ENCODE peak calls at places on chromosomes 1 and 21, in six cellular contexts. G, V, N, W, J and A are unnamed samples. For H3K4me1, the result is how much of the 10 kb centered on the place peaks cover.

GRCh38 chr21:29904359-29905282 is 35.2 kb downstream of the GRIK1 start:
- DNase-seq in G (no peak), V (no peak), N (no peak), W (no peak), J (no peak), A (peak)

GRCh38 chr1:201656670-201657032 is 117.7 kb downstream of the NAV1 start:
- DNase-seq in G (no peak), V (no peak), N (no peak), W (no peak), J (no peak), A (peak)

GRCh38 chr1:241847540-241847795 is 536 bp upstream of the EXO1 start:
- DNase-seq in G (no peak), V (no peak), N (no peak), W (no peak), J (no peak), A (no peak)

GRCh38 chr1:3543076-3544049 is 67.9 kb downstream of the MEGF6 start:
- DNase-seq in G (peak), V (no peak), N (no peak), W (no peak), J (peak), A (no peak)

GRCh38 chr1:195005338-195005737 is 1602.9 kb downstream of the KCNT2 start:
- DNase-seq in G (no peak), V (no peak), N (no peak), W (no peak), J (no peak), A (no peak)

GRCh38 chr1:219066631-219067349 is 106.9 kb upstream of the LYPLAL1 start:
- DNase-seq in G (no peak), V (no peak), N (no peak), W (no peak), J (peak), A (peak)

GRCh38 chr21:15063081-15063820 is 1.5 kb downstream of the NRIP1 start:
- DNase-seq in G (peak), V (no peak), N (no peak), W (no peak), J (peak), A (no peak)

GRCh38 chr1:228015276-228016180 is 8.7 kb downstream of the WNT3A start:
- DNase-seq in G (no peak), V (no peak), N (no peak), W (peak), J (no peak), A (no peak)

GRCh38 chr1:29113407-29114117 is 10.1 kb downstream of the TMEM200B start:
- DNase-seq in G (no peak), V (no peak), N (no peak), W (no peak), J (no peak), A (no peak)

GRCh38 chr1:53410100-53410541 is 49.1 kb upstream of the DMRTB1 start:
- DNase-seq in G (no peak), V (no peak), N (peak), W (no peak), J (no peak), A (peak)

GRCh38 chr1:58783090-58783992 is 506 bp downstream of the JUN start:
- DNase-seq in G (peak), V (peak), N (peak), W (peak), J (peak), A (peak)

GRCh38 chr1:197783510-197783948 is 8.2 kb upstream of the DENND1B start:
- DNase-seq in G (no peak), V (no peak), N (no peak), W (no peak), J (peak), A (no peak)

GRCh38 chr21:25568230-25568629 is 39.1 kb downstream of the MRPL39 start:
- DNase-seq in G (peak), V (peak), N (no peak), W (no peak), J (peak), A (peak)

GRCh38 chr21:34027727-34028461 is 45.5 kb upstream of the MRPS6 start:
- DNase-seq in G (no peak), V (no peak), N (no peak), W (no peak), J (no peak), A (peak)

GRCh38 chr1:232486454-232487202 is 143.3 kb downstream of the SIPA1L2 start:
- DNase-seq in G (no peak), V (no peak), N (no peak), W (no peak), J (no peak), A (no peak)

GRCh38 chr1:11729498-11730428 is 6.2 kb upstream of the AGTRAP start:
- DNase-seq in G (no peak), V (no peak), N (no peak), W (no peak), J (no peak), A (no peak)

GRCh38 chr21:16193758-16194606 is 464.2 kb downstream of the USP25 start:
- DNase-seq in G (peak), V (peak), N (no peak), W (no peak), J (peak), A (no peak)

GRCh38 chr21:38439957-38440356 is 58.3 kb downstream of the ERG start:
- DNase-seq in G (no peak), V (no peak), N (no peak), W (no peak), J (no peak), A (no peak)

GRCh38 chr1:54398963-54399528 is 7.1 kb downstream of the SSBP3 start:
- DNase-seq in G (no peak), V (no peak), N (no peak), W (no peak), J (no peak), A (no peak)

GRCh38 chr1:109765896-109766615 is 2.3 kb upstream of the EPS8L3 start:
- DNase-seq in G (no peak), V (peak), N (no peak), W (peak), J (no peak), A (no peak)

GRCh38 chr1:243495442-243496172 is 239.8 kb downstream of the SDCCAG8 start:
- DNase-seq in G (no peak), V (no peak), N (no peak), W (no peak), J (no peak), A (peak)

GRCh38 chr1:198535631-198536030 is 4.8 kb downstream of the ATP6V1G3 start:
- DNase-seq in G (no peak), V (no peak), N (no peak), W (no peak), J (no peak), A (no peak)

GRCh38 chr1:218259800-218260199 is 25.3 kb upstream of the RRP15 start:
- DNase-seq in G (peak), V (no peak), N (no peak), W (no peak), J (peak), A (peak)

GRCh38 chr1:6694126-6694713 is 7.4 kb downstream of the DNAJC11 start:
- DNase-seq in G (no peak), V (no peak), N (no peak), W (no peak), J (no peak), A (no peak)

GRCh38 chr1:117680316-117681002 is 74.6 kb downstream of the TENT5C start:
- DNase-seq in G (no peak), V (no peak), N (no peak), W (no peak), J (no peak), A (no peak)

DNA sequence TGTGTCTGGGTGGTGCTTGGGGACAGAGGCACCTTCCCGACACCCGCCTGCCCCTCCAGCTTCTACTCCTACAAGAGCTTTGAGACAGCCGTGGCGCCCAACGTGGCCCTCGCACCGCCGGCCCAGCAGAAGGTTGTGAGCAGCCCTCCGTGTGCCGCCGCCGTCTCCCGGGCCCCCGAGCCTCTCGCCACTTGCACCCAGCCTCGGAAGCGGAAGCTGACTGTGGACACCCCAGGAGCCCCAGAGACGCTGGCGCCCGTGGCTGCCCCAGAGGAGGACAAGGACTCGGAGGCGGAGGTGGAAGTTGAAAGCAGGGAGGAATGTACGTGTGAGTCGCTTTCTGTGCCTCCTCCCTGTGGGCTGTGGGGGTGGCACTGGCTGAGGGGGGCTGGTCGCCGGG is 75.7 kb downstream of the SKI start:
- DNase-seq in G (no peak), V (no peak), N (no peak), W (no peak), J (no peak), A (no peak)
- H3K4me1 ChIP-seq in G (under half), V (under half), N (under half), W (under half), J (under half), A (half or more)

GRCh38 chr1:40161888-40162397 is 756 bp downstream of the RLF start:
- DNase-seq in G (no peak), V (no peak), N (no peak), W (no peak), J (peak), A (peak)
- TF ChIP-seq CTCF in G (no peak), V (no peak), N (no peak), W (no peak), J (peak), A (no peak)

GRCh38 chr1:204431310-204432184 is 19.9 kb upstream of the PPP1R15B start:
- DNase-seq in G (peak), V (peak), N (peak), W (peak), J (peak), A (peak)
- H3K4me3 ChIP-seq in G (no peak), V (no peak), N (no peak), W (no peak), J (no peak), A (no peak)

GRCh38 chr1:85490270-85490669 is 25.3 kb upstream of the DDAH1 start:
- DNase-seq in G (no peak), V (no peak), N (no peak), W (no peak), J (no peak), A (no peak)

GRCh38 chr1:85484716-85485115 is 19.8 kb upstream of the DDAH1 start:
- DNase-seq in G (no peak), V (no peak), N (no peak), W (no peak), J (no peak), A (no peak)

GRCh38 chr1:85484264-85484663 is 19.3 kb upstream of the DDAH1 start:
- DNase-seq in G (no peak), V (no peak), N (no peak), W (no peak), J (no peak), A (no peak)

GRCh38 chr1:85488126-85488525 is 23.2 kb upstream of the DDAH1 start:
- DNase-seq in G (no peak), V (no peak), N (no peak), W (no peak), J (no peak), A (no peak)
- H3K4me1 ChIP-seq in G (under half), V (under half), N (under half), W (under half), J (under half), A (under half)

GRCh38 chr1:156964431-156964830 is 44.0 kb downstream of the LRRC71 start:
- DNase-seq in G (no peak), V (no peak), N (no peak), W (no peak), J (no peak), A (no peak)

GRCh38 chr1:156975084-156975483 is 54.7 kb downstream of the LRRC71 start:
- DNase-seq in G (no peak), V (no peak), N (no peak), W (no peak), J (no peak), A (no peak)

GRCh38 chr1:156973464-156973863 is 53.0 kb downstream of the LRRC71 start:
- DNase-seq in G (no peak), V (no peak), N (no peak), W (no peak), J (no peak), A (no peak)

GRCh38 chr1:156969496-156969895 is 49.1 kb downstream of the LRRC71 start:
- DNase-seq in G (no peak), V (no peak), N (no peak), W (no peak), J (no peak), A (no peak)

DNA sequence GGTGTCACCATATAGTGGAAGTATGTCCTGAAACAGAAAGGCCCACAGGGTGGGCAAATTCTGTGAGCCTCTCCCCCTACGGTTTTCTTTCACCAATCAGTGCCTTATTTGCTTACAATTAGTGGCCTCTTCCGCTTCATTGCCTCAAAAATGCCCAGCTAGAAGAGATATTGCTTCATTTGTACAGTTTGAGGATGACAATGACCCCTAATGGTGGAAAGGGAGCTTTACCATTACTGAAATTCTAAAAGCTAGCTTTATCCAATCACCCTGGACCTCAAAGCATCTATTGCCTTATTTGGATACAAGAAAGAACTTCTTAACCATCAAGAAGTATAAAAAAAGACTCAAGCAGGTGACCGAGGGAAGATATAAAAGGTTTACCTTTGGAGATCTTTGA is 49.6 kb downstream of the LRRC71 start:
- DNase-seq in G (no peak), V (no peak), N (no peak), W (no peak), J (no peak), A (peak)
- TF ChIP-seq CTCF in G (peak), V (no peak), N (peak), W (no peak), J (no peak), A (peak)

GRCh38 chr1:184748767-184749166 is 5.9 kb downstream of the EDEM3 start:
- DNase-seq in G (no peak), V (no peak), N (no peak), W (no peak), J (no peak), A (no peak)

GRCh38 chr1:184747089-184747955 is 7.3 kb downstream of the EDEM3 start:
- DNase-seq in G (no peak), V (no peak), N (no peak), W (no peak), J (no peak), A (no peak)

GRCh38 chr1:184743062-184743756 is 11.4 kb downstream of the EDEM3 start:
- DNase-seq in G (no peak), V (no peak), N (no peak), W (no peak), J (no peak), A (no peak)

GRCh38 chr1:184745110-184745509 is 9.5 kb downstream of the EDEM3 start:
- DNase-seq in G (no peak), V (no peak), N (no peak), W (no peak), J (no peak), A (no peak)

GRCh38 chr1:184745929-184746583 is 8.6 kb downstream of the EDEM3 start:
- DNase-seq in G (no peak), V (no peak), N (no peak), W (no peak), J (peak), A (no peak)
- H3K4me3 ChIP-seq in G (no peak), V (no peak), N (no peak), W (no peak), J (no peak), A (no peak)

GRCh38 chr1:204478921-204479320 is 15.7 kb downstream of the PIK3C2B start:
- DNase-seq in G (no peak), V (no peak), N (no peak), W (no peak), J (peak), A (no peak)

GRCh38 chr1:204476563-204476962 is 18.0 kb downstream of the PIK3C2B start:
- DNase-seq in G (no peak), V (no peak), N (no peak), W (no peak), J (no peak), A (no peak)

GRCh38 chr1:204479387-204480136 is 15.0 kb downstream of the PIK3C2B start:
- DNase-seq in G (no peak), V (no peak), N (no peak), W (no peak), J (no peak), A (no peak)

GRCh38 chr1:204477036-204477740 is 17.4 kb downstream of the PIK3C2B start:
- DNase-seq in G (no peak), V (no peak), N (no peak), W (no peak), J (peak), A (no peak)

GRCh38 chr1:204478166-204478899 is 16.3 kb downstream of the PIK3C2B start:
- DNase-seq in G (no peak), V (no peak), N (no peak), W (no peak), J (peak), A (no peak)
- H3K4me1 ChIP-seq in G (under half), V (under half), N (under half), W (under half), J (under half), A (under half)

GRCh38 chr1:21573971-21574458 is 64.8 kb downstream of the ALPL start:
- DNase-seq in G (peak), V (peak), N (no peak), W (peak), J (peak), A (peak)
- TF ChIP-seq CTCF in G (peak), V (peak), N (no peak), W (no peak), J (peak), A (peak)

DNA sequence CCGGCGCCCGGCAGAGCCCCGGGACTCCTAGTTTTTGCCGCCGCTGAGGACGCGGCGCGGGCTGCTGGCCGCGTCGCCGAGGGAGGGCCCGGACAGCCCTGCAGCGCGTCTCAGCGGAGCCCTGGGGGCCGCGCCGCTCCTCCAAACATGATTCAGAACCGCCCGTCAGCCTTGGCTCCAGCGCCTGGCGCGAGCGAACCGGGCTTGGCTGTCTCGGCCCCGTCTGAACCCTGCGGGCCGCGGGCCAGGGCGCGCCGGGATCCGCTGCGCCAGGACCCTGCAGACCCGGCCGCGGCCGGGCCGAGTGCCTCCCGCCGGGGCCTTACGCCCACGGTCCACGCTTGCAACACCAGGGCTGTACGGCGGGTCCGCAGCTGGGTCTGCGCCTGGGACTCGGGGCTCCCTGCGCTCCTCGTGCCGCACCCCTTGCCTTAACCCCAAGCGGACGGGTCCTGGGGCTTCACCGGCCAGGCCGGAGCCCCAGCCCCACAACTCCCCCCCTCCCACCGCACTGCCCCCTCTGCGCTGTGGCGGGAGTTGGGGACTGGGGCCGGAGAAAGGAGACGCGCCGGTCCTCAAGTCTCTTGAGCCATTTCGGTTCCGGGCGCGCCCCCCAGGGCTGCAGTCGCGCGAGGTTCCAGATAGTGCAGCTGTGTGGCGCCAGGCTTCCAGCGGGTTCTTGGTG is 48.4 kb upstream of the CD34 start:
- DNase-seq in G (peak), V (peak), N (no peak), W (peak), J (peak), A (peak)
- H3K4me3 ChIP-seq in G (peak), V (peak), N (peak), W (peak), J (peak), A (peak)

GRCh38 chr1:103265551-103265950 is 157.2 kb upstream of the COL11A1 start:
- DNase-seq in G (peak), V (no peak), N (no peak), W (no peak), J (no peak), A (peak)
- H3K4me1 ChIP-seq in G (under half), V (under half), N (under half), W (under half), J (under half), A (under half)